ENCODE peak calls at places on chromosomes 16 and 17, in seven cellular contexts. O, V, L, A, K, H and P are unnamed samples.

GRCh38 chr17:50618941-50619340 is 15.7 kb upstream of the ABCC3 start:
- DNase-seq in O (no peak), V (no peak), L (no peak), A (no peak), K (peak), H (no peak), P (no peak)

GRCh38 chr17:51427259-51428255 is 167.2 kb downstream of the UTP18 start:
- DNase-seq in O (no peak), V (no peak), L (peak), A (no peak), K (peak), H (no peak), P (no peak)

GRCh38 chr17:81684442-81684911 is 666 bp downstream of the HGS start:
- DNase-seq in O (peak), V (peak), L (no peak), A (peak), K (peak), H (no peak), P (no peak)

GRCh38 chr17:56970974-56971373 is 7.0 kb upstream of the SCPEP1 start:
- DNase-seq in O (no peak), V (no peak), L (no peak), A (no peak), K (no peak), H (no peak), P (no peak)

GRCh38 chr17:40319651-40320550 is 10.9 kb downstream of the RARA start:
- DNase-seq in O (no peak), V (no peak), L (no peak), A (no peak), K (no peak), H (peak), P (no peak)

GRCh38 chr16:25192096-25192495 is 24.7 kb upstream of the AQP8 start:
- DNase-seq in O (no peak), V (no peak), L (no peak), A (no peak), K (no peak), H (no peak), P (no peak)

GRCh38 chr16:49793244-49793643 is 62.7 kb downstream of the ZNF423 start:
- DNase-seq in O (no peak), V (no peak), L (no peak), A (no peak), K (no peak), H (no peak), P (no peak)

GRCh38 chr17:40019140-40019991 is 4.1 kb downstream of the CSF3 start:
- DNase-seq in O (peak), V (no peak), L (no peak), A (peak), K (peak), H (peak), P (peak)

GRCh38 chr16:13793788-13794461 is 126.0 kb upstream of the ERCC4 start:
- DNase-seq in O (no peak), V (no peak), L (no peak), A (no peak), K (no peak), H (peak), P (no peak)

GRCh38 chr17:27533874-27534815 is 77.9 kb downstream of the KSR1 start:
- DNase-seq in O (peak), V (no peak), L (no peak), A (peak), K (peak), H (no peak), P (no peak)

GRCh38 chr16:53545433-53545832 is 42.4 kb upstream of the AKTIP start:
- DNase-seq in O (no peak), V (no peak), L (no peak), A (no peak), K (no peak), H (no peak), P (no peak)

GRCh38 chr16:79754081-79754872 is 153.7 kb upstream of the MAF start:
- DNase-seq in O (no peak), V (no peak), L (no peak), A (peak), K (no peak), H (no peak), P (no peak)